ENCODE peak calls at places on chromosomes 13 and 19, in six cellular contexts. N, X, O, K, B and W are unnamed samples.

GRCh38 chr13:67200605-67201004 is 29.5 kb downstream of the PCDH9 start:
- DNase-seq in N (no peak), X (no peak), O (no peak), K (no peak), B (no peak), W (no peak)

GRCh38 chr13:106182404-106182803 is 353.1 kb downstream of the EFNB2 start:
- DNase-seq in N (peak), X (no peak), O (peak), K (no peak), B (no peak), W (no peak)

GRCh38 chr13:66835040-66835628 is 395.0 kb downstream of the PCDH9 start:
- DNase-seq in N (no peak), X (peak), O (no peak), K (no peak), B (no peak), W (peak)

GRCh38 chr19:33295621-33296472 is 6.5 kb downstream of the CEBPA start:
- DNase-seq in N (no peak), X (no peak), O (no peak), K (no peak), B (no peak), W (no peak)

GRCh38 chr13:52393572-52394357 is 12.2 kb downstream of the THSD1 start:
- DNase-seq in N (peak), X (no peak), O (no peak), K (no peak), B (no peak), W (no peak)

GRCh38 chr13:25874064-25874737 is 177.6 kb downstream of the SHISA2 start:
- DNase-seq in N (no peak), X (no peak), O (no peak), K (no peak), B (no peak), W (no peak)

GRCh38 chr19:57934820-57935665 is at the start of gene ZNF418:
- DNase-seq in N (peak), X (peak), O (peak), K (peak), B (peak), W (peak)

GRCh38 chr13:63367522-63368198 is 1952.0 kb upstream of the PCDH20 start:
- DNase-seq in N (peak), X (no peak), O (no peak), K (no peak), B (no peak), W (no peak)

GRCh38 chr13:27038323-27038722 is 133.3 kb downstream of the USP12 start:
- DNase-seq in N (no peak), X (no peak), O (peak), K (no peak), B (no peak), W (no peak)

GRCh38 chr19:39996218-39996810 is 546 bp upstream of the ZNF546 start:
- DNase-seq in N (peak), X (no peak), O (peak), K (peak), B (no peak), W (peak)

GRCh38 chr13:52103386-52103785 is 25.5 kb downstream of the NEK5 start:
- DNase-seq in N (no peak), X (no peak), O (no peak), K (no peak), B (no peak), W (no peak)

GRCh38 chr19:6501740-6502648 is at the start of gene TUBB4A:
- DNase-seq in N (no peak), X (peak), O (no peak), K (peak), B (peak), W (peak)

GRCh38 chr13:34340534-34340933 is 522.6 kb downstream of the RFC3 start:
- DNase-seq in N (no peak), X (no peak), O (peak), K (no peak), B (no peak), W (no peak)

GRCh38 chr13:24254151-24254810 is 55.1 kb upstream of the C1QTNF9 start:
- DNase-seq in N (no peak), X (no peak), O (no peak), K (no peak), B (peak), W (no peak)

GRCh38 chr19:45322311-45322710 is 364 bp downstream of the CKM start:
- DNase-seq in N (no peak), X (no peak), O (no peak), K (no peak), B (no peak), W (no peak)

GRCh38 chr19:37074111-37074510 is 4.1 kb upstream of the ZNF420 start:
- DNase-seq in N (no peak), X (no peak), O (no peak), K (no peak), B (no peak), W (no peak)

GRCh38 chr19:50792852-50793250 is 2.6 kb downstream of the ACP4 start:
- DNase-seq in N (no peak), X (no peak), O (no peak), K (no peak), B (no peak), W (no peak)

GRCh38 chr19:46959962-46960556 is 59.6 kb upstream of the NPAS1 start:
- DNase-seq in N (no peak), X (no peak), O (no peak), K (no peak), B (no peak), W (no peak)

GRCh38 chr13:103976371-103976770 is 910.2 kb upstream of the SLC10A2 start:
- DNase-seq in N (no peak), X (no peak), O (no peak), K (no peak), B (no peak), W (no peak)

GRCh38 chr19:54420383-54421168 is 5.3 kb downstream of the TTYH1 start:
- DNase-seq in N (no peak), X (peak), O (no peak), K (peak), B (no peak), W (peak)

GRCh38 chr13:73210218-73210883 is 151.5 kb downstream of the KLF5 start:
- DNase-seq in N (no peak), X (no peak), O (no peak), K (no peak), B (no peak), W (no peak)